ENCODE peak calls at places on chromosome 1, in seven cellular contexts. One of them, this sample, is unnamed.

GRCh38 chr1:2104621-2105427 is 54.6 kb downstream of the PRKCZ start:
- DNase-seq in A549: no peak
- DNase-seq in skeletal muscle cell: no peak
- DNase-seq in fibroblast of the aortic adventitia: no peak
- DNase-seq in activated naive CD4-positive, alpha-beta T cell: no peak
- DNase-seq in dorsolateral prefrontal cortex: no peak
- DNase-seq in spleen: no peak
- DNase-seq in this sample: no peak

GRCh38 chr1:218346391-218347204 is 1.5 kb downstream of the TGFB2 start:
- DNase-seq in A549: no peak
- DNase-seq in skeletal muscle cell: no peak
- DNase-seq in fibroblast of the aortic adventitia: peak
- DNase-seq in activated naive CD4-positive, alpha-beta T cell: no peak
- DNase-seq in dorsolateral prefrontal cortex: no peak
- DNase-seq in spleen: peak
- DNase-seq in this sample: peak

GRCh38 chr1:205444931-205445652 is 10.8 kb downstream of the BLACAT1 start:
- DNase-seq in A549: no peak
- DNase-seq in skeletal muscle cell: no peak
- DNase-seq in fibroblast of the aortic adventitia: peak
- DNase-seq in activated naive CD4-positive, alpha-beta T cell: no peak
- DNase-seq in dorsolateral prefrontal cortex: peak
- DNase-seq in spleen: no peak
- DNase-seq in this sample: peak

GRCh38 chr1:97006044-97006676 is 284.6 kb downstream of the PTBP2 start:
- DNase-seq in A549: no peak
- DNase-seq in skeletal muscle cell: peak
- DNase-seq in fibroblast of the aortic adventitia: peak
- DNase-seq in activated naive CD4-positive, alpha-beta T cell: no peak
- DNase-seq in dorsolateral prefrontal cortex: peak
- DNase-seq in spleen: no peak
- DNase-seq in this sample: peak

GRCh38 chr1:145992958-145993617 is 3.3 kb downstream of the TXNIP start:
- DNase-seq in A549: no peak
- DNase-seq in skeletal muscle cell: no peak
- DNase-seq in fibroblast of the aortic adventitia: no peak
- DNase-seq in activated naive CD4-positive, alpha-beta T cell: no peak
- DNase-seq in dorsolateral prefrontal cortex: no peak
- DNase-seq in spleen: no peak
- DNase-seq in this sample: no peak

GRCh38 chr1:53987880-53988279 is 30.1 kb downstream of the LDLRAD1 start:
- DNase-seq in A549: no peak
- DNase-seq in skeletal muscle cell: peak
- DNase-seq in fibroblast of the aortic adventitia: peak
- DNase-seq in activated naive CD4-positive, alpha-beta T cell: no peak
- DNase-seq in dorsolateral prefrontal cortex: no peak
- DNase-seq in spleen: no peak
- DNase-seq in this sample: no peak

GRCh38 chr1:68359045-68359444 is 90.7 kb downstream of the RPE65 start:
- DNase-seq in A549: no peak
- DNase-seq in skeletal muscle cell: no peak
- DNase-seq in fibroblast of the aortic adventitia: peak
- DNase-seq in activated naive CD4-positive, alpha-beta T cell: no peak
- DNase-seq in dorsolateral prefrontal cortex: no peak
- DNase-seq in spleen: no peak
- DNase-seq in this sample: no peak

GRCh38 chr1:30407030-30407861 is 316.1 kb downstream of the MATN1 start:
- DNase-seq in A549: no peak
- DNase-seq in skeletal muscle cell: no peak
- DNase-seq in fibroblast of the aortic adventitia: no peak
- DNase-seq in activated naive CD4-positive, alpha-beta T cell: no peak
- DNase-seq in dorsolateral prefrontal cortex: no peak
- DNase-seq in spleen: peak
- DNase-seq in this sample: no peak

GRCh38 chr1:169133228-169133576 is 26.7 kb downstream of the ATP1B1 start:
- DNase-seq in A549: no peak
- DNase-seq in skeletal muscle cell: no peak
- DNase-seq in fibroblast of the aortic adventitia: no peak
- DNase-seq in activated naive CD4-positive, alpha-beta T cell: no peak
- DNase-seq in dorsolateral prefrontal cortex: no peak
- DNase-seq in spleen: no peak
- DNase-seq in this sample: no peak

GRCh38 chr1:12757836-12758235 is 11.8 kb downstream of the CFAP107 start:
- DNase-seq in A549: no peak
- DNase-seq in skeletal muscle cell: no peak
- DNase-seq in fibroblast of the aortic adventitia: no peak
- DNase-seq in activated naive CD4-positive, alpha-beta T cell: no peak
- DNase-seq in dorsolateral prefrontal cortex: no peak
- DNase-seq in spleen: no peak
- DNase-seq in this sample: no peak

GRCh38 chr1:3463891-3464648 is 9.6 kb downstream of the ARHGEF16 start:
- DNase-seq in A549: no peak
- DNase-seq in skeletal muscle cell: no peak
- DNase-seq in fibroblast of the aortic adventitia: no peak
- DNase-seq in activated naive CD4-positive, alpha-beta T cell: no peak
- DNase-seq in dorsolateral prefrontal cortex: no peak
- DNase-seq in spleen: peak
- DNase-seq in this sample: no peak